ENCODE peak calls at places on chromosomes 4 and X, in six cellular contexts. One of them, this sample, is unnamed.

GRCh38 chr4:145132521-145133098 is 34.5 kb downstream of the ABCE1 start:
- DNase-seq in spleen: no peak
- DNase-seq in ovary: no peak
- DNase-seq in Peyer's patch: no peak
- DNase-seq in IMR-90: peak; percentile 26
- DNase-seq in testis: no peak
- DNase-seq in this sample: no peak

GRCh38 chr4:44760142-44760898 is 34.0 kb upstream of the GNPDA2 start:
- DNase-seq in spleen: no peak
- DNase-seq in ovary: no peak
- DNase-seq in Peyer's patch: no peak
- DNase-seq in IMR-90: peak; percentile 20
- DNase-seq in testis: no peak
- DNase-seq in this sample: peak; percentile 15

GRCh38 chr4:20044502-20044911 is 207.2 kb upstream of the SLIT2 start:
- DNase-seq in spleen: no peak
- DNase-seq in ovary: no peak
- DNase-seq in Peyer's patch: no peak
- DNase-seq in IMR-90: peak; percentile 50
- DNase-seq in testis: no peak
- DNase-seq in this sample: no peak

GRCh38 chrX:30513284-30513683 is 64.3 kb downstream of the TASL start:
- DNase-seq in spleen: no peak
- DNase-seq in ovary: no peak
- DNase-seq in Peyer's patch: no peak
- DNase-seq in IMR-90: no peak
- DNase-seq in testis: no peak
- DNase-seq in this sample: no peak

GRCh38 chrX:24145340-24146186 is 4.0 kb upstream of the ZFX start:
- DNase-seq in spleen: no peak
- DNase-seq in ovary: no peak
- DNase-seq in Peyer's patch: no peak
- DNase-seq in IMR-90: peak; percentile 54
- DNase-seq in testis: no peak
- DNase-seq in this sample: no peak

GRCh38 chr4:90540536-90540935 is 413.3 kb downstream of the CCSER1 start:
- DNase-seq in spleen: no peak
- DNase-seq in ovary: no peak
- DNase-seq in Peyer's patch: no peak
- DNase-seq in IMR-90: no peak
- DNase-seq in testis: no peak
- DNase-seq in this sample: no peak

GRCh38 chr4:138869631-138870030 is 145.9 kb upstream of the NOCT start:
- DNase-seq in spleen: no peak
- DNase-seq in ovary: no peak
- DNase-seq in Peyer's patch: no peak
- DNase-seq in IMR-90: no peak
- DNase-seq in testis: no peak
- DNase-seq in this sample: no peak

GRCh38 chr4:54840430-54840829 is 182.7 kb downstream of the KIT start:
- DNase-seq in spleen: no peak
- DNase-seq in ovary: no peak
- DNase-seq in Peyer's patch: no peak
- DNase-seq in IMR-90: no peak
- DNase-seq in testis: no peak
- DNase-seq in this sample: no peak

GRCh38 chr4:20193522-20193902 is 58.2 kb upstream of the SLIT2 start:
- DNase-seq in spleen: no peak
- DNase-seq in ovary: no peak
- DNase-seq in Peyer's patch: no peak
- DNase-seq in IMR-90: no peak
- DNase-seq in testis: no peak
- DNase-seq in this sample: no peak

GRCh38 chrX:25427873-25428555 is 412.2 kb upstream of the ARX start:
- DNase-seq in spleen: no peak
- DNase-seq in ovary: no peak
- DNase-seq in Peyer's patch: no peak
- DNase-seq in IMR-90: no peak
- DNase-seq in testis: no peak
- DNase-seq in this sample: no peak

GRCh38 chr4:57378766-57379165 is 268.6 kb upstream of the IGFBP7 start:
- DNase-seq in spleen: no peak
- DNase-seq in ovary: no peak
- DNase-seq in Peyer's patch: no peak
- DNase-seq in IMR-90: peak; percentile 2
- DNase-seq in testis: no peak
- DNase-seq in this sample: no peak

GRCh38 chrX:12370444-12371089 is 232.3 kb downstream of the FRMPD4 start:
- DNase-seq in spleen: no peak
- DNase-seq in ovary: peak; percentile 19
- DNase-seq in Peyer's patch: no peak
- DNase-seq in IMR-90: peak; percentile 94
- DNase-seq in testis: peak; percentile 57
- DNase-seq in this sample: no peak

GRCh38 chr4:182193261-182193660 is 49.9 kb upstream of the TENM3 start:
- DNase-seq in spleen: no peak
- DNase-seq in ovary: no peak
- DNase-seq in Peyer's patch: no peak
- DNase-seq in IMR-90: no peak
- DNase-seq in testis: no peak
- DNase-seq in this sample: no peak

GRCh38 chr4:30717208-30718020 is 2.8 kb upstream of the PCDH7 start:
- DNase-seq in spleen: peak; percentile 77
- DNase-seq in ovary: peak; percentile 16
- DNase-seq in Peyer's patch: peak; percentile 47
- DNase-seq in IMR-90: peak; percentile 70
- DNase-seq in testis: peak; percentile 26
- DNase-seq in this sample: no peak

GRCh38 chr4:155748039-155748438 is 10.8 kb upstream of the GUCY1B1 start:
- DNase-seq in spleen: no peak
- DNase-seq in ovary: no peak
- DNase-seq in Peyer's patch: no peak
- DNase-seq in IMR-90: no peak
- DNase-seq in testis: no peak
- DNase-seq in this sample: no peak

GRCh38 chrX:123665197-123665596 is 67.7 kb downstream of the THOC2 start:
- DNase-seq in spleen: no peak
- DNase-seq in ovary: no peak
- DNase-seq in Peyer's patch: no peak
- DNase-seq in IMR-90: no peak
- DNase-seq in testis: no peak
- DNase-seq in this sample: no peak

GRCh38 chr4:20445933-20446723 is 194.4 kb downstream of the SLIT2 start:
- DNase-seq in spleen: no peak
- DNase-seq in ovary: no peak
- DNase-seq in Peyer's patch: no peak
- DNase-seq in IMR-90: peak; percentile 33
- DNase-seq in testis: no peak
- DNase-seq in this sample: no peak

GRCh38 chrX:2536974-2537373 is 36.2 kb upstream of the DHRSX start:
- DNase-seq in spleen: no peak
- DNase-seq in ovary: peak; percentile 67
- DNase-seq in Peyer's patch: no peak
- DNase-seq in IMR-90: no peak
- DNase-seq in testis: peak; percentile 23
- DNase-seq in this sample: no peak

GRCh38 chr4:149595500-149595899 is 220.1 kb downstream of the IQCM start:
- DNase-seq in spleen: no peak
- DNase-seq in ovary: no peak
- DNase-seq in Peyer's patch: no peak
- DNase-seq in IMR-90: no peak
- DNase-seq in testis: no peak
- DNase-seq in this sample: no peak

GRCh38 chr4:25032126-25032525 is 1.4 kb upstream of the LGI2 start:
- DNase-seq in spleen: no peak
- DNase-seq in ovary: no peak
- DNase-seq in Peyer's patch: no peak
- DNase-seq in IMR-90: peak; percentile 5
- DNase-seq in testis: no peak
- DNase-seq in this sample: no peak

GRCh38 chr4:73432169-73433000 is 3.6 kb upstream of the AFP start:
- DNase-seq in spleen: no peak
- DNase-seq in ovary: no peak
- DNase-seq in Peyer's patch: no peak
- DNase-seq in IMR-90: no peak
- DNase-seq in testis: no peak
- DNase-seq in this sample: no peak

GRCh38 chrX:39895228-39896110 is 202.3 kb downstream of the BCOR start:
- DNase-seq in spleen: no peak
- DNase-seq in ovary: no peak
- DNase-seq in Peyer's patch: no peak
- DNase-seq in IMR-90: no peak
- DNase-seq in testis: no peak
- DNase-seq in this sample: no peak
- H3K4me1 ChIP-seq in spleen: no peaks in the 10 kb centered on the region
- H3K4me1 ChIP-seq in ovary: peaks cover 2% of the 10 kb centered on the region
- H3K4me1 ChIP-seq in Peyer's patch: no peaks in the 10 kb centered on the region
- H3K4me1 ChIP-seq in IMR-90: peaks cover 10% of the 10 kb centered on the region
- H3K4me1 ChIP-seq in testis: peaks cover 6% of the 10 kb centered on the region
- H3K4me1 ChIP-seq in this sample: peaks cover 29% of the 10 kb centered on the region

GRCh38 chr4:105894570-105895323 is 524 bp upstream of the NPNT start:
- DNase-seq in spleen: no peak
- DNase-seq in ovary: no peak
- DNase-seq in Peyer's patch: peak; percentile 55
- DNase-seq in IMR-90: no peak
- DNase-seq in testis: peak; percentile 19
- DNase-seq in this sample: peak; percentile 59

GRCh38 chr4:105896984-105897760 is 1.9 kb downstream of the NPNT start:
- DNase-seq in spleen: no peak
- DNase-seq in ovary: no peak
- DNase-seq in Peyer's patch: no peak
- DNase-seq in IMR-90: no peak
- DNase-seq in testis: no peak
- DNase-seq in this sample: no peak

GRCh38 chr4:105896461-105896939 is 1.2 kb downstream of the NPNT start:
- DNase-seq in spleen: no peak
- DNase-seq in ovary: no peak
- DNase-seq in Peyer's patch: peak; percentile 59
- DNase-seq in IMR-90: no peak
- DNase-seq in testis: no peak
- DNase-seq in this sample: no peak

GRCh38 chr4:105895609-105896460 is 564 bp downstream of the NPNT start:
- DNase-seq in spleen: no peak
- DNase-seq in ovary: peak; percentile 17
- DNase-seq in Peyer's patch: peak; percentile 59
- DNase-seq in IMR-90: no peak
- DNase-seq in testis: peak; percentile 26
- DNase-seq in this sample: peak; percentile 48

DNA sequence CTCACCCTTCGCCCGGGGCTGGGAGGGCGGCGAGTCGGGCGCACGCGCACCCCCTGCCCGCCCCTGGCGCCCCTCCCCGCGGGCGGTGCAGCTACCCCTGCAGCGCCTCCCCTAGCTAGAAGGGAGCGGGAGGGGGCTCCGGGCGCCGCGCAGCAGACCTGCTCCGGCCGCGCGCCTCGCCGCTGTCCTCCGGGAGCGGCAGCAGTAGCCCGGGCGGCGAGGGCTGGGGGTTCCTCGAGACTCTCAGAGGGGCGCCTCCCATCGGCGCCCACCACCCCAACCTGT is at the start of gene NPNT:
- DNase-seq in spleen: peak; percentile 70
- DNase-seq in ovary: no peak
- DNase-seq in Peyer's patch: peak; percentile 52
- DNase-seq in IMR-90: no peak
- DNase-seq in testis: no peak
- DNase-seq in this sample: peak; percentile 80
- H3K27ac ChIP-seq in spleen: peak within 1 kb of the TSS; percentile 73
- H3K27ac ChIP-seq in ovary: no peak within 1 kb of the TSS
- H3K27ac ChIP-seq in Peyer's patch: peak within 1 kb of the TSS; percentile 38
- H3K27ac ChIP-seq in IMR-90: no peak within 1 kb of the TSS
- H3K27ac ChIP-seq in testis: no peak within 1 kb of the TSS
- H3K27ac ChIP-seq in this sample: peak within 1 kb of the TSS; percentile 84

GRCh38 chr4:76148142-76148849 is at the start of gene NUP54:
- DNase-seq in spleen: peak; percentile 99
- DNase-seq in ovary: peak; percentile 91
- DNase-seq in Peyer's patch: peak; percentile 97
- DNase-seq in IMR-90: peak; percentile 95
- DNase-seq in testis: peak; percentile 97
- DNase-seq in this sample: peak; percentile 95
- TF ChIP-seq POLR2A in spleen: peak; percentile 38
- TF ChIP-seq POLR2A in ovary: peak; percentile 76
- TF ChIP-seq POLR2A in Peyer's patch: peak; percentile 76
- TF ChIP-seq POLR2A in IMR-90: peak; percentile 87
- TF ChIP-seq POLR2A in testis: peak; percentile 73
- TF ChIP-seq POLR2A in this sample: peak; percentile 76

DNA sequence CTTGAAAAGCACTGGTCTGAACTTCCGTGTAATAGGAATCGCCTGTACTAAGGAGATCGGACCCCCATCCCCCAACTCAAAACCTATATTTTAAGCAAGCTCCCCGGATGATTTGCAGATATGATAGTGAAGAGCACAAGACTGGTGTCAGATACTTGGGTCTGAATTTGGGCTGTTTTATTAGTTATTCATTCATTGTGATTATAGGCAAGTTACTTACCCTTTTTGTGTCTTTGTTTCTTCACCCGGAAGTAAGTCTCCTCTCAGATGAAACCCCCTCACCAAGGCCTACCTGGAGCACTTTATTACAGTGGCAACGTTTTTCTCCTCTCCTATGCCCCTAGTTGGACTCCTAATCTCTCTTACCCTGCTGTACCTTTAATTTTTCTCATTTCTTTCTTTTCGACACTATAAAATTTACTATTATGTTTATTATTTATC is 17.4 kb downstream of the STAP1 start:
- DNase-seq in spleen: no peak
- DNase-seq in ovary: no peak
- DNase-seq in Peyer's patch: no peak
- DNase-seq in IMR-90: no peak
- DNase-seq in testis: no peak
- DNase-seq in this sample: no peak
- H3K4me1 ChIP-seq in spleen: peaks cover 17% of the 10 kb centered on the region
- H3K4me1 ChIP-seq in ovary: no peaks in the 10 kb centered on the region
- H3K4me1 ChIP-seq in Peyer's patch: no peaks in the 10 kb centered on the region
- H3K4me1 ChIP-seq in IMR-90: no peaks in the 10 kb centered on the region
- H3K4me1 ChIP-seq in testis: no peaks in the 10 kb centered on the region
- H3K4me1 ChIP-seq in this sample: peaks cover 8% of the 10 kb centered on the region

DNA sequence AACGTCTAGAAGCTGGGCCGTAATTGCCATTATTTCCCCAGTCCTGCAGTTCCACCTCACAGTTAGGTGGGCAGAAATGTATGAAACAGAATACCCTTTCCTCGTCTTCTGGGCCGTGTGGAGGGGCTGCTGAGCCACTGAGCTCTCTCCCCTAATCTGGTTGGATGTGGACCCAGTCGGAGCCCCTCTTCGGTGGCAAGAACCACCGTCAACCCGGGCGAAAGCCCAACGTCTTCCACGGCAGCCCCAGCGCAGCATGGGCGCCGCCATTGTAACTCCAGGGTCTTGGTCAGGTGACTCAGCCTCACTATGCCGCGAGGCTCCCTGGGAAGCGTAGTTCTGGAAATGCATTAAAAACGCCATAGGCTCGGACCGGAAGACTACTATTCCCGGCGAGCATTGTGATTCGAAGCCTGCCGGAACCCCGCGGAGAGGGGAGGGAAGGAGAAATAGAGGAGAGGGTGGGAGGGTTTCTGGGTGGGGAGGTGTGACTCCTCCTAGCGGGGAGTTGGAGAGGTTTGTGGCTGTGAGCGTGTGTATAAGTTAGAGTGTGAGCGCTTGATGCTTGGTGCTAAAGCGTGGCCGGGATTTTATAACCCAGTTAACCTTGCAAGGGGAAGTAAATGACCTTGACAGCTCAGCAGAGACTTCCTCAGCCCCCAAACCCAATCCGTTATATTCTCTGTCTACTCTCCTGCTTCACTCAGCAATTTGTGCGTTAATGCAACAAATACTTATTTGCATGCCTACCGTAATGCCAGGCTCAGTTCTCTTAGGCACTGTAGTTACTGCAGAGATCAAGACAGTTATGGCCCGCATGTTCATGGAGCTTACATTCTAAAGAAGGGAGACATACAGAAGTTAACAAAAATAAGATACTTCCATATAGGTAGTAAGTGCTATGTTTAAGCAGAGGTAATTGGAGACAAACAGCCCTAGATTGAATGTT is at the start of gene GATB:
- DNase-seq in spleen: peak; percentile 96
- DNase-seq in ovary: peak; percentile 92
- DNase-seq in Peyer's patch: peak; percentile 97
- DNase-seq in IMR-90: peak; percentile 96
- DNase-seq in testis: peak; percentile 99
- DNase-seq in this sample: peak; percentile 97
- H3K27ac ChIP-seq in spleen: peak within 1 kb of the TSS; percentile 73
- H3K27ac ChIP-seq in ovary: no peak within 1 kb of the TSS
- H3K27ac ChIP-seq in Peyer's patch: peak within 1 kb of the TSS; percentile 67
- H3K27ac ChIP-seq in IMR-90: peak within 1 kb of the TSS; percentile 86
- H3K27ac ChIP-seq in testis: peak within 1 kb of the TSS; percentile 71
- H3K27ac ChIP-seq in this sample: no peak within 1 kb of the TSS